ENCODE peak calls at places on chromosomes 1 and 21, in four cellular contexts. J is brain microvascular endothelial cell, A is AML-193, K is Calu3. M is an unnamed sample.
A peak's percentile ranks its signal among the peaks of the same experiment; 100 is the strongest.

GRCh38 chr1:191350938-191351337 is 807.3 kb upstream of the RGS18 start:
- DNase-seq in J (no peak), A (no peak), K (no peak), M (no peak)

GRCh38 chr1:89781494-89782126 is 39.2 kb upstream of the LRRC8D start:
- DNase-seq in J (no peak), A (no peak), K (peak; percentile 14), M (no peak)

GRCh38 chr21:25569711-25570110 is 37.6 kb downstream of the MRPL39 start:
- DNase-seq in J (no peak), A (no peak), K (no peak), M (no peak)

GRCh38 chr1:12202577-12202976 is 27.3 kb upstream of the VPS13D start:
- DNase-seq in J (no peak), A (no peak), K (no peak), M (no peak)

GRCh38 chr1:11473635-11474034 is 5.3 kb upstream of the DISP3 start:
- DNase-seq in J (no peak), A (no peak), K (peak; percentile 18), M (no peak)

GRCh38 chr1:172144445-172145060 is 275.9 kb upstream of the C1orf105 start:
- DNase-seq in J (peak; percentile 93), A (no peak), K (no peak), M (peak; percentile 99)

GRCh38 chr1:29524285-29525065 is 288.2 kb downstream of the PTPRU start:
- DNase-seq in J (no peak), A (no peak), K (no peak), M (no peak)

GRCh38 chr1:19363526-19364152 is 51.5 kb downstream of the SLC66A1 start:
- DNase-seq in J (no peak), A (no peak), K (no peak), M (no peak)

GRCh38 chr1:207516729-207517128 is 20.8 kb downstream of the CR1 start:
- DNase-seq in J (no peak), A (no peak), K (no peak), M (no peak)

GRCh38 chr1:221470000-221470698 is 271.7 kb downstream of the DUSP10 start:
- DNase-seq in J (no peak), A (no peak), K (no peak), M (no peak)

GRCh38 chr1:67431869-67432578 is 1.8 kb upstream of the SERBP1 start:
- DNase-seq in J (no peak), A (no peak), K (no peak), M (no peak)

GRCh38 chr1:21295545-21295944 is 5.3 kb upstream of the ECE1 start:
- DNase-seq in J (no peak), A (no peak), K (no peak), M (no peak)

GRCh38 chr1:200372095-200372884 is 37.5 kb downstream of the ZNF281 start:
- DNase-seq in J (peak; percentile 80), A (no peak), K (peak; percentile 59), M (peak; percentile 81)

GRCh38 chr1:234530641-234531040 is 51.7 kb upstream of the TARBP1 start:
- DNase-seq in J (no peak), A (no peak), K (no peak), M (no peak)

GRCh38 chr1:214549604-214550338 is 1.6 kb downstream of the PTPN14 start:
- DNase-seq in J (peak; percentile 40), A (peak; percentile 14), K (no peak), M (no peak)

GRCh38 chr1:235417101-235417697 is 50.0 kb downstream of the TBCE start:
- DNase-seq in J (peak; percentile 88), A (peak; percentile 55), K (peak; percentile 73), M (peak; percentile 33)

GRCh38 chr1:167720965-167721616 is 691 bp upstream of the MPZL1 start:
- DNase-seq in J (peak; percentile 36), A (peak; percentile 37), K (peak; percentile 52), M (peak; percentile 31)

GRCh38 chr1:93288558-93288957 is 57.1 kb upstream of the DR1 start:
- DNase-seq in J (no peak), A (no peak), K (no peak), M (no peak)

GRCh38 chr1:107529511-107530149 is 388.8 kb downstream of the NTNG1 start:
- DNase-seq in J (peak; percentile 30), A (peak; percentile 28), K (peak; percentile 9), M (peak; percentile 21)

GRCh38 chr1:183568176-183569041 is 21.9 kb downstream of the NCF2 start:
- DNase-seq in J (peak; percentile 6), A (peak; percentile 67), K (no peak), M (no peak)

GRCh38 chr1:75310067-75310466 is 175.9 kb downstream of the LHX8 start:
- DNase-seq in J (no peak), A (no peak), K (peak; percentile 1), M (no peak)

GRCh38 chr21:35575280-35575915 is 484.9 kb downstream of the SETD4 start:
- DNase-seq in J (peak; percentile 88), A (no peak), K (no peak), M (peak; percentile 86)

M was measured in skeletal muscle cell.